ENCODE peak calls at places on chromosomes 13 and 19, in six cellular contexts. One of them, this sample, is unnamed.

GRCh38 chr19:10352764-10353671 is 13.6 kb upstream of the ICAM3 start:
- DNase-seq in cardiac fibroblast: peak
- DNase-seq in CD8-positive, alpha-beta T cell: no peak
- DNase-seq in cardiac muscle cell: peak
- DNase-seq in MCF 10A: no peak
- DNase-seq in ovary: peak
- DNase-seq in this sample: no peak

GRCh38 chr19:28472843-28473242 is 740.1 kb downstream of the UQCRFS1 start:
- DNase-seq in ovary: no peak
- DNase-seq in MCF 10A: no peak
- DNase-seq in CD8-positive, alpha-beta T cell: no peak
- DNase-seq in cardiac muscle cell: no peak
- DNase-seq in cardiac fibroblast: peak
- DNase-seq in this sample: no peak

GRCh38 chr13:35388979-35389378 is 87.5 kb downstream of the MAB21L1 start:
- DNase-seq in cardiac muscle cell: no peak
- DNase-seq in ovary: no peak
- DNase-seq in cardiac fibroblast: peak
- DNase-seq in CD8-positive, alpha-beta T cell: no peak
- DNase-seq in MCF 10A: no peak
- DNase-seq in this sample: no peak

GRCh38 chr19:19110410-19111137 is 27.7 kb downstream of the TMEM161A start:
- DNase-seq in cardiac fibroblast: no peak
- DNase-seq in MCF 10A: no peak
- DNase-seq in ovary: no peak
- DNase-seq in CD8-positive, alpha-beta T cell: no peak
- DNase-seq in cardiac muscle cell: peak
- DNase-seq in this sample: no peak

GRCh38 chr13:41267106-41267505 is 3.7 kb upstream of the MTRF1 start:
- DNase-seq in cardiac fibroblast: peak
- DNase-seq in MCF 10A: no peak
- DNase-seq in ovary: no peak
- DNase-seq in cardiac muscle cell: no peak
- DNase-seq in CD8-positive, alpha-beta T cell: no peak
- DNase-seq in this sample: no peak

GRCh38 chr13:63680704-63681103 is 2265.1 kb upstream of the PCDH20 start:
- DNase-seq in CD8-positive, alpha-beta T cell: no peak
- DNase-seq in cardiac muscle cell: no peak
- DNase-seq in cardiac fibroblast: no peak
- DNase-seq in ovary: no peak
- DNase-seq in MCF 10A: no peak
- DNase-seq in this sample: no peak

GRCh38 chr13:25377244-25377962 is 5.6 kb downstream of the ATP8A2 start:
- DNase-seq in cardiac fibroblast: no peak
- DNase-seq in ovary: no peak
- DNase-seq in MCF 10A: no peak
- DNase-seq in CD8-positive, alpha-beta T cell: no peak
- DNase-seq in cardiac muscle cell: peak
- DNase-seq in this sample: no peak

GRCh38 chr13:99959538-99960230 is 11.9 kb downstream of the ZIC5 start:
- DNase-seq in cardiac fibroblast: peak
- DNase-seq in CD8-positive, alpha-beta T cell: no peak
- DNase-seq in cardiac muscle cell: peak
- DNase-seq in MCF 10A: no peak
- DNase-seq in ovary: no peak
- DNase-seq in this sample: no peak

GRCh38 chr19:17948967-17949930 is 16.4 kb downstream of the CCDC124 start:
- DNase-seq in CD8-positive, alpha-beta T cell: no peak
- DNase-seq in ovary: no peak
- DNase-seq in MCF 10A: no peak
- DNase-seq in cardiac muscle cell: no peak
- DNase-seq in cardiac fibroblast: no peak
- DNase-seq in this sample: peak

GRCh38 chr13:101144808-101145419 is 271.4 kb downstream of the NALCN start:
- DNase-seq in MCF 10A: peak
- DNase-seq in ovary: no peak
- DNase-seq in cardiac muscle cell: peak
- DNase-seq in cardiac fibroblast: peak
- DNase-seq in CD8-positive, alpha-beta T cell: no peak
- DNase-seq in this sample: no peak

GRCh38 chr13:105660550-105660949 is 874.9 kb downstream of the EFNB2 start:
- DNase-seq in MCF 10A: no peak
- DNase-seq in ovary: no peak
- DNase-seq in cardiac fibroblast: no peak
- DNase-seq in cardiac muscle cell: no peak
- DNase-seq in CD8-positive, alpha-beta T cell: no peak
- DNase-seq in this sample: no peak

GRCh38 chr13:112722433-112723250 is 32.8 kb downstream of the ATP11A start:
- DNase-seq in ovary: peak
- DNase-seq in CD8-positive, alpha-beta T cell: no peak
- DNase-seq in MCF 10A: peak
- DNase-seq in cardiac muscle cell: peak
- DNase-seq in cardiac fibroblast: peak
- DNase-seq in this sample: no peak

GRCh38 chr19:34189199-34189916 is 17.1 kb downstream of the LSM14A start:
- DNase-seq in cardiac muscle cell: no peak
- DNase-seq in CD8-positive, alpha-beta T cell: no peak
- DNase-seq in MCF 10A: no peak
- DNase-seq in ovary: no peak
- DNase-seq in cardiac fibroblast: peak
- DNase-seq in this sample: no peak

GRCh38 chr13:23445794-23446193 is 12.3 kb upstream of the SACS start:
- DNase-seq in CD8-positive, alpha-beta T cell: no peak
- DNase-seq in cardiac muscle cell: no peak
- DNase-seq in ovary: no peak
- DNase-seq in MCF 10A: peak
- DNase-seq in cardiac fibroblast: no peak
- DNase-seq in this sample: no peak

GRCh38 chr19:5914946-5915781 is 1.1 kb downstream of the CAPS start:
- DNase-seq in CD8-positive, alpha-beta T cell: no peak
- DNase-seq in ovary: no peak
- DNase-seq in MCF 10A: no peak
- DNase-seq in cardiac muscle cell: peak
- DNase-seq in cardiac fibroblast: no peak
- DNase-seq in this sample: no peak

DNA sequence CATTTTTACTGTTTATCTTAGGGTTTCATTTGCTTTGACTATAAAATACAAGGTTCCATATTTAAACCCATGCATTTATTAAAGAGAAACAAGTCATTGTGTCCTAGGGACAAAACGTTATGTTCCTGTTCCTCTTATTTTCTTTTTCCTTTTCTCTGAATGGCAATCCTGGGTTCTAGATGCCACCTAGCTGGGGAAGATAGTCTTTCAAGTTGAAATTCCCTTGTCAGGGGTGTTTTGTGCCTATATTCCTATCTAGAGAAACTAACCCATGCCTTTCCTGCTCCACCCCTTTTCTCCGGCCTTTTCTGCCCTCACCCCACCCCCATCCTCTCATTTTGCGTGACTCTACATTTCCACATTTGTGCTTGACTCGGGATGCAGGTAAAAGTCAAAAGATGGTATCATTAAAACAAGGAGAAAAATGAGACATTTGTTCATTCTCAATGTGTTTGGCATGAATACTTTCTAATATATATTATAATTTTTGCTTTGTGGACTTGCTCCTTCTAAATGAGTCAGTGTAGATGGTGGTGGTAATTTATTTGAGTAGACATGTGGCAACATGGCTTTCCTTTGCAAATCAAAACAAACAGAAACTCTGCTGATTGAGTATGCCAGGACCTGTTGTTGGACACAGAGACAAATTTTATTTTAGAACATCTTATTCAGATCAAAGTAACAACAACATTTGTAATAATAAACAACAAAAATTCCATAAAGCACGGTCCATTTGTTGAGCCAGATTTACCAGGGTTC is 26.8 kb upstream of the STARD13 start:
- DNase-seq in cardiac fibroblast: peak
- DNase-seq in cardiac muscle cell: no peak
- DNase-seq in CD8-positive, alpha-beta T cell: no peak
- DNase-seq in MCF 10A: peak
- DNase-seq in ovary: no peak
- DNase-seq in this sample: no peak
- TF ChIP-seq CTCF in cardiac fibroblast: peak
- TF ChIP-seq CTCF in cardiac muscle cell: peak
- TF ChIP-seq CTCF in CD8-positive, alpha-beta T cell: no peak
- TF ChIP-seq CTCF in MCF 10A: peak
- TF ChIP-seq CTCF in ovary: no peak
- TF ChIP-seq CTCF in this sample: no peak

GRCh38 chr13:92354583-92354982 is 872.0 kb upstream of the GPC6 start:
- DNase-seq in MCF 10A: no peak
- DNase-seq in ovary: no peak
- DNase-seq in CD8-positive, alpha-beta T cell: no peak
- DNase-seq in cardiac fibroblast: no peak
- DNase-seq in cardiac muscle cell: no peak
- DNase-seq in this sample: no peak

DNA sequence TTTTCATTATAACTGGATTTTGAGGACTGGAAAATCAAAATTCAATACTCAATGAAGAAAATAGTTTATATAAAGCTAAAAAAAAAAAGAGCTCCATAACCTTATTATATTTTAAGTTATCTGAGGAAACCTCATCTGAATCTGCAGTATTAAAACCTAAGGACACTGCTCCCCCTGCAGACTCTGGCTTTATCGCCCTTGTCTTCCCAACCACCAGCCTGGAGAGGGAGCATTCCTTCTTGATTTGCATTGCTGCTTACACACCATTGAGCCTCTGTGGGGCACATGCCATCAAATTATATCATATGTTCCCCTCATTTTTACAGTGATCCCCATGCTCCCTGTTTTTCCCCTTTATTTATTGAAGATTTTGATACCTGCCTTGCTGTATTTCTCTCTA is 871.4 kb upstream of the GPC6 start:
- DNase-seq in CD8-positive, alpha-beta T cell: no peak
- DNase-seq in MCF 10A: peak
- DNase-seq in cardiac muscle cell: peak
- DNase-seq in ovary: peak
- DNase-seq in cardiac fibroblast: peak
- DNase-seq in this sample: no peak
- TF ChIP-seq CTCF in CD8-positive, alpha-beta T cell: no peak
- TF ChIP-seq CTCF in MCF 10A: peak
- TF ChIP-seq CTCF in cardiac muscle cell: peak
- TF ChIP-seq CTCF in ovary: no peak
- TF ChIP-seq CTCF in cardiac fibroblast: peak
- TF ChIP-seq CTCF in this sample: no peak

DNA sequence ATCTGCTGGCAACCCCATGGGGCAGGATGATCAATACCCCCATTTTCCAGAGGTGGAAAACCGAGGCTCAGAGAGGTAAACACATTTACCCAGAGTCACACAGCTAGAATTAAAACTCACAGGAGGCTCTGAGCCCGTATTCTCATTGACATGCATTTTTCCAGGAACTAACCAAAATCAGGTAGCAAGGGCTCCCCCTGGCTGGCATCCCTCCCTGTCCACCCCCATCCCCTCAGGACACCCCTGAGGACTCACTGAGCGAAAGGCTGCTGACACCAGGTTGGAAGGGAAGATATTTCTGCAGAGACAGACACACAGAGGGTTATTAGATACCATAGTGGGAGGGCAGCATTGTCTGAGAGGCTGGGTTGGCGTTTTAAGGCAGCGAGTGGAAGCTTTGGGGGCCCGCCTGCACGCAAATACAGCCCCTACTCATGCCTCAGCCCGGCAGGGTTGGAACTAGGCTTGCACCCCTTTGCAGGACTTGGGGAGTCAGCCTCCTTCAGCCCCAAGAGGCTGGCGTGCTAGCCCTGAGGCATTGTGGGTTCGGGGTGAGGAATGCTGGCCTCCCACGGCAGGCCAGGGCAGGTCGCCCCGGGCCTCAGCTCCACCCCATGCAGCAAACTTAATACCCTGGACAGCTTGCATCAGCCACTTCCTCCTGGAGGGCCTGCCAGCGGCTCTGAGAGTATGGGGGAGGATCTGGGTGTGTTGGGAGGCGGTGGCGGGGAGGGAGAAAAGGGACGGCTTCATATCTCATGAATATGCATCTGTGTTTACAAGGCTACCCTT is 3.9 kb downstream of the SLC1A5 start:
- DNase-seq in ovary: peak
- DNase-seq in cardiac muscle cell: peak
- DNase-seq in MCF 10A: peak
- DNase-seq in CD8-positive, alpha-beta T cell: no peak
- DNase-seq in cardiac fibroblast: peak
- DNase-seq in this sample: peak
- TF ChIP-seq CTCF in ovary: no peak
- TF ChIP-seq CTCF in cardiac muscle cell: peak
- TF ChIP-seq CTCF in MCF 10A: peak
- TF ChIP-seq CTCF in CD8-positive, alpha-beta T cell: peak
- TF ChIP-seq CTCF in cardiac fibroblast: peak
- TF ChIP-seq CTCF in this sample: no peak

DNA sequence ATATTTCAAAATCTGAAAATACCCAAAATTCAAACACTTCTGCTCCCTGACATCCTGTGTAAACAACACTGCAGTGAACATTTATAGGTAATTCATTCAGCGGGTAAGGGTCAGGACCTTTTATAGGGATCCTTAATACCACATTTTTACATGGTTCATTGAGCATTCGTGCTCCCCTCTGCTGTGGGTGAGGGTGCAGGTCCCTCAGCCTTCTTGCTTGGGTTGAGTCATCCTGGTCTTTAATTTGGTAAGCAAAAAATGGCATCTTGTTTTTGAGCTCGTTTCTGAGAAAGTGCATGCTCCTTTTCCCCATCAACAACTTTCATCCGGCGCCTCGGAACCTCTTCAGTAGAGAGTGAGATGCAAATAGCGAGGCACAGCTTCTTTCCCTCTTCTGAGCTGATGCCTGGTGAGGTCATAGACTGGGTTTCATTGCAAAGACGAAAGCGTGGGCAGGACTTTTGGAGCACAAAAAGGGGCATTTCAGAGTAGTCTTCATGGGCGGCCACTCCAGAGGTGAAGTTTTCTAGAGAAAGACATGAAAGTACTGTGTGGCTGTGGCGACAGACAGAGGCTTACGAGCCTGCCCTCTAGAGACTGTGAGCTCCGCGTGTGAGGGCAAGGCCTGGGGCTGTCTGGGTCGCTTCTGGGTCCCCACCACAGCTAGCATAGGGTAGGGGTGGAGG is 44.5 kb downstream of the BBC3 start:
- DNase-seq in MCF 10A: no peak
- DNase-seq in ovary: no peak
- DNase-seq in CD8-positive, alpha-beta T cell: peak
- DNase-seq in cardiac fibroblast: no peak
- DNase-seq in cardiac muscle cell: peak
- DNase-seq in this sample: peak
- TF ChIP-seq CTCF in MCF 10A: no peak
- TF ChIP-seq CTCF in ovary: no peak
- TF ChIP-seq CTCF in CD8-positive, alpha-beta T cell: no peak
- TF ChIP-seq CTCF in cardiac fibroblast: no peak
- TF ChIP-seq CTCF in cardiac muscle cell: no peak
- TF ChIP-seq CTCF in this sample: no peak